ENCODE peak calls at places on chromosomes 4 and X, in five cellular contexts. N is HCT116, Y is right atrium auricular region, T is heart right ventricle, F is A549. P is an unnamed sample. For H3K4me1, the result is how much of the 10 kb centered on the place peaks cover.

GRCh38 chr4:159416073-159416472 is 313.2 kb downstream of the RAPGEF2 start:
- DNase-seq in N (no peak), Y (no peak), T (no peak), F (no peak), P (no peak)

GRCh38 chr4:62644372-62644771 is 1444.2 kb downstream of the ADGRL3 start:
- DNase-seq in N (no peak), Y (no peak), T (no peak), F (peak), P (no peak)

GRCh38 chr4:32748498-32748897 is 2028.3 kb downstream of the PCDH7 start:
- DNase-seq in N (no peak), Y (no peak), T (no peak), F (peak), P (no peak)

GRCh38 chr4:76197971-76198410 is 15.6 kb downstream of the SCARB2 start:
- DNase-seq in N (no peak), Y (no peak), T (peak), F (no peak), P (peak)

GRCh38 chrX:96729053-96729452 is 44.4 kb downstream of the DIAPH2 start:
- DNase-seq in N (no peak), Y (no peak), T (no peak), F (no peak), P (no peak)

GRCh38 chr4:85243857-85244256 is 231.1 kb upstream of the ARHGAP24 start:
- DNase-seq in N (no peak), Y (no peak), T (no peak), F (no peak), P (no peak)

GRCh38 chrX:75107863-75108509 is 48.1 kb downstream of the ABCB7 start:
- DNase-seq in N (no peak), Y (no peak), T (no peak), F (no peak), P (no peak)

GRCh38 chrX:54248309-54248708 is 65.3 kb upstream of the FAM120C start:
- DNase-seq in N (peak), Y (no peak), T (no peak), F (peak), P (no peak)

GRCh38 chrX:68363984-68364383 is 69.3 kb downstream of the OPHN1 start:
- DNase-seq in N (no peak), Y (no peak), T (no peak), F (no peak), P (no peak)

GRCh38 chr4:108240356-108240755 is 71.6 kb upstream of the LEF1 start:
- DNase-seq in N (no peak), Y (no peak), T (no peak), F (no peak), P (no peak)
- H3K4me1 ChIP-seq in N (under half), Y (under half), T (under half), F (under half), P (under half)

GRCh38 chr4:25377572-25377882 is 464 bp downstream of the ANAPC4 start:
- DNase-seq in N (no peak), Y (no peak), T (no peak), F (no peak), P (no peak)
- H3K27ac ChIP-seq in N (peak), Y (peak), T (peak), F (peak), P (no peak)

GRCh38 chr4:124396333-124396732 is 316.2 kb downstream of the ANKRD50 start:
- DNase-seq in N (no peak), Y (no peak), T (no peak), F (no peak), P (no peak)
- H3K4me3 ChIP-seq in N (no peak), Y (no peak), T (no peak), F (no peak), P (no peak)

GRCh38 chr4:48334900-48335384 is 6.4 kb upstream of the SLAIN2 start:
- DNase-seq in N (no peak), Y (no peak), T (no peak), F (no peak), P (no peak)

GRCh38 chr4:48339642-48340041 is 1.7 kb upstream of the SLAIN2 start:
- DNase-seq in N (no peak), Y (no peak), T (no peak), F (no peak), P (no peak)

GRCh38 chr4:48340276-48340904 is 939 bp upstream of the SLAIN2 start:
- DNase-seq in N (no peak), Y (no peak), T (no peak), F (no peak), P (peak)

GRCh38 chr4:48336471-48336870 is 4.9 kb upstream of the SLAIN2 start:
- DNase-seq in N (no peak), Y (no peak), T (no peak), F (no peak), P (no peak)

GRCh38 chr4:48337726-48338125 is 3.6 kb upstream of the SLAIN2 start:
- DNase-seq in N (no peak), Y (no peak), T (no peak), F (no peak), P (no peak)
- H3K4me1 ChIP-seq in N (under half), Y (under half), T (under half), F (under half), P (under half)

GRCh38 chr4:38670939-38671593 is 7.1 kb downstream of the KLF3 start:
- DNase-seq in N (no peak), Y (no peak), T (no peak), F (no peak), P (peak)
- H3K27ac ChIP-seq in N (peak), Y (peak), T (peak), F (peak), P (peak)